ENCODE peak calls at places on chromosomes 2 and 18, in five cellular contexts. Q is tibial artery, S is right atrium auricular region, B is lung, W is esophagus squamous epithelium. A is an unnamed sample.

GRCh38 chr18:600107-600506 is 3.3 kb downstream of the CLUL1 start:
- DNase-seq in W (no peak), B (no peak), S (no peak), Q (no peak), A (no peak)

GRCh38 chr18:62009521-62009920 is 116.7 kb upstream of the RNF152 start:
- DNase-seq in Q (no peak), S (no peak), W (no peak), B (no peak), A (no peak)

GRCh38 chr2:202632682-202633081 is 2.1 kb upstream of the FAM117B start:
- DNase-seq in S (peak; percentile 77), B (no peak), W (no peak), Q (peak; percentile 88), A (no peak)

GRCh38 chr18:12231986-12232385 is 22.2 kb upstream of the CIDEA start:
- DNase-seq in Q (no peak), S (no peak), W (no peak), B (no peak), A (no peak)

GRCh38 chr2:138985881-138986280 is 205.7 kb upstream of the NXPH2 start:
- DNase-seq in W (no peak), B (no peak), S (no peak), Q (no peak), A (no peak)

GRCh38 chr2:197205590-197206215 is 104.9 kb downstream of the ANKRD44 start:
- DNase-seq in W (no peak), Q (no peak), B (no peak), S (no peak), A (peak; percentile 57)

GRCh38 chr18:5417342-5417741 is 121.8 kb upstream of the ZBTB14 start:
- DNase-seq in S (no peak), W (no peak), Q (no peak), B (no peak), A (no peak)

GRCh38 chr2:100891911-100892642 is 72.1 kb downstream of the NPAS2 start:
- DNase-seq in W (no peak), S (no peak), B (no peak), Q (no peak), A (no peak)

GRCh38 chr2:70123051-70123828 is 36.0 kb downstream of the PCBP1 start:
- DNase-seq in S (peak; percentile 75), Q (peak; percentile 83), W (no peak), B (peak; percentile 41), A (no peak)

GRCh38 chr2:9613291-9613690 is 17.5 kb downstream of the YWHAQ start:
- DNase-seq in W (no peak), B (no peak), Q (no peak), S (no peak), A (no peak)

GRCh38 chr2:188380280-188380679 is 88.6 kb downstream of the GULP1 start:
- DNase-seq in B (no peak), W (no peak), Q (no peak), S (no peak), A (no peak)

GRCh38 chr2:231686192-231687100 is 21.9 kb upstream of the PTMA start:
- DNase-seq in Q (no peak), B (no peak), S (no peak), W (no peak), A (no peak)

GRCh38 chr2:203062126-203062525 is 47.5 kb downstream of the NBEAL1 start:
- DNase-seq in W (no peak), Q (no peak), S (no peak), B (no peak), A (no peak)

GRCh38 chr2:188132385-188132784 is 159.3 kb upstream of the GULP1 start:
- DNase-seq in B (no peak), S (peak; percentile 60), Q (no peak), W (no peak), A (no peak)

GRCh38 chr2:159064446-159065301 is 96.2 kb downstream of the TANC1 start:
- DNase-seq in B (no peak), S (no peak), Q (no peak), W (no peak), A (no peak)

GRCh38 chr2:3414133-3414856 is 34.8 kb downstream of the TRAPPC12 start:
- DNase-seq in S (no peak), B (no peak), W (no peak), Q (no peak), A (no peak)

GRCh38 chr2:202104286-202104870 is 31.3 kb downstream of the KIAA2012 start:
- DNase-seq in Q (no peak), S (no peak), W (no peak), B (no peak), A (no peak)

GRCh38 chr2:54404270-54404669 is 51.9 kb upstream of the SPTBN1 start:
- DNase-seq in S (no peak), W (no peak), B (no peak), Q (no peak), A (no peak)

GRCh38 chr18:75125359-75126331 is 83.3 kb downstream of the PTGR3 start:
- DNase-seq in Q (peak; percentile 60), W (no peak), B (no peak), S (no peak), A (no peak)

GRCh38 chr2:12675801-12676200 is 40.9 kb upstream of the TRIB2 start:
- DNase-seq in W (no peak), S (no peak), B (no peak), Q (no peak), A (no peak)

GRCh38 chr2:241931976-241932894 is 62.7 kb downstream of the RTP5 start:
- DNase-seq in S (no peak), W (no peak), Q (no peak), B (no peak), A (no peak)

GRCh38 chr2:19029655-19030054 is 328.8 kb downstream of the OSR1 start:
- DNase-seq in Q (no peak), B (no peak), S (no peak), W (no peak), A (no peak)

GRCh38 chr2:74392449-74392743 is 12.3 kb upstream of the DCTN1 start:
- DNase-seq in W (no peak), S (no peak), B (no peak), Q (no peak), A (no peak)

GRCh38 chr2:184599054-184599874 is 935 bp downstream of the ZNF804A start:
- DNase-seq in W (no peak), S (no peak), Q (no peak), B (no peak), A (no peak)

GRCh38 chr2:130183500-130184373 is 1.7 kb downstream of the MZT2B start:
- DNase-seq in B (no peak), Q (no peak), S (no peak), W (no peak), A (no peak)

GRCh38 chr2:98118161-98118560 is 31.2 kb downstream of the VWA3B start:
- DNase-seq in W (no peak), S (no peak), B (no peak), Q (no peak), A (no peak)

GRCh38 chr2:128440087-128440665 is 121.5 kb upstream of the HS6ST1 start:
- DNase-seq in Q (peak; percentile 38), S (peak; percentile 36), W (no peak), B (peak; percentile 21), A (no peak)

GRCh38 chr18:59038295-59039039 is 101.2 kb upstream of the SEC11C start:
- DNase-seq in W (no peak), B (no peak), Q (no peak), S (no peak), A (no peak)

GRCh38 chr2:82230406-82230805 is 1925.9 kb upstream of the LRRTM1 start:
- DNase-seq in W (no peak), Q (no peak), B (no peak), S (no peak), A (no peak)
- H3K27ac ChIP-seq in W (no peak overlapping the region), Q (no peak overlapping the region), B (no peak overlapping the region), S (no peak overlapping the region), A (no peak overlapping the region)

DNA sequence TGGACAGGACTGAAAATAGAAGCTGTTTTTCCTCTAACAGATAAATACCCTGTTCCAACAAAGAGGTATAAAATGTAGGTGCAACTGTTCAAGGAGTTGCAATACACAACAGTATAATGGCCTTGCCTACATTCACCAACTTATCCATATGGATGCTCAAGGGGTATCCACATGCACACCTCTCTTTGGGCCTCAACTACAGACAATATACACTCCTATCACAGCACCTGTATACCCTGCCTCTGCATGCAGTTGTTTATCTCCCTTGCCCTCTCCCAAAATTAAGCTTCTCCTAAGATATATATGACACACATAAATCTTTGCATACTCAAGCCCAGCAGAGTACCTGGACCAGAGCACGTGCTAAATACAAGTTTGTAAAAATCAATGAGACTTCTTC is 37.3 kb downstream of the DARS1 start:
- DNase-seq in Q (no peak), B (no peak), S (no peak), W (no peak), A (no peak)
- H3K36me3 ChIP-seq in Q (peaks cover 8% of the 10 kb centered on the region), B (peaks cover 5% of the 10 kb centered on the region), S (no peaks in the 10 kb centered on the region), W (no peaks in the 10 kb centered on the region), A (peaks cover 4% of the 10 kb centered on the region)

DNA sequence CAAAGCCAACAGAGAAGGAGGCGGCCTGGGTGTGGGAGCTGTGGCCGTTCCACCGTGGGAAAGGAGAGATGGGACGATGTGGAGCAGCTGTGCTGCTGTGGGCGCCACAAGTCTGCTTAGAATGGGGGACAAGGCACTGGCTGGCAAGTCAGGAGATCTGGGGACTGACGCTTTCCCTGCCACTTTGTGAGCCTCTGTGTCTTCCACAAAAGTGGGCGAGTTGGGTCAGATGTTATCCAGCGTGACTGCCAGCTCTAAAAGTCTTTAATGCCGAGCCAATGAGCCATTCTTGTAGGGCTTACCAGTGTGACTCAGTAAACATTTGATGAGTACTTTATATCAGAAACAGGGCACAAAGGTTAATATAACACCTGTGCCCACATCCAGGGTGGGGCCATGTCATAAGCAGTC is 113.6 kb upstream of the MGAT5 start:
- DNase-seq in B (no peak), S (no peak), W (no peak), Q (no peak), A (no peak)
- H3K4me1 ChIP-seq in B (peaks cover 32% of the 10 kb centered on the region), S (no peaks in the 10 kb centered on the region), W (peaks cover 18% of the 10 kb centered on the region), Q (peaks cover 22% of the 10 kb centered on the region), A (peaks cover 23% of the 10 kb centered on the region)

GRCh38 chr2:43052944-43053306 is 173.5 kb downstream of the ZFP36L2 start:
- DNase-seq in Q (no peak), W (no peak), B (no peak), S (no peak), A (no peak)

GRCh38 chr2:43051316-43051715 is 175.1 kb downstream of the ZFP36L2 start:
- DNase-seq in Q (peak; percentile 29), W (no peak), S (no peak), B (no peak), A (no peak)

GRCh38 chr2:43050866-43051265 is 175.5 kb downstream of the ZFP36L2 start:
- DNase-seq in S (no peak), W (no peak), Q (peak; percentile 45), B (no peak), A (no peak)

GRCh38 chr2:43054367-43054766 is 172.0 kb downstream of the ZFP36L2 start:
- DNase-seq in Q (peak; percentile 57), W (no peak), S (no peak), B (no peak), A (no peak)

GRCh38 chr2:43052204-43052943 is 174.0 kb downstream of the ZFP36L2 start:
- DNase-seq in Q (peak; percentile 3), W (no peak), S (no peak), B (no peak), A (no peak)
- H3K27ac ChIP-seq in Q (no peak overlapping the region), W (no peak overlapping the region), S (no peak overlapping the region), B (no peak overlapping the region), A (no peak overlapping the region)

DNA sequence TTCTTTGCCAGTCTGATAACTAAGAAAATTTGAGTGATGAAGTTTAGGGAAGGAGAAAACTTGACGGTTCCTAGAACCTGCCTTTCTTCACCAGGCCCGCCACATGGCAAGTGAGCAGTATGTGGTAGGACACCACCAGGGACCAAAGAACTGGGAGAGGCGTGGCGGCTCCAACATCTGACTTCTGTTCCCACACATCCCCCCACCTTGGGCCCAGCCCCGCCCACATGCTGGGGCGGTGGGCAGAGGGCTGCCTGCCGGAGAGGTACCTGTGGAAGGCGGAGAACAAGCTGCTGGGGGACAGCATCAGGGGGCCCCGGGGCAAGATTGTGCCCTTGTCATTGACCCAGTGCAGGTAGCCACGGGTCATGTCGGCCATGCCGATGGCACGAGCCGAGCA is 75.0 kb downstream of the EMILIN2 start:
- DNase-seq in W (no peak), Q (no peak), S (peak; percentile 56), B (peak; percentile 26), A (no peak)
- H3K36me3 ChIP-seq in W (no peaks in the 10 kb centered on the region), Q (peaks cover 76% of the 10 kb centered on the region), S (peaks cover 71% of the 10 kb centered on the region), B (peaks cover 28% of the 10 kb centered on the region), A (peaks cover 86% of the 10 kb centered on the region)